ENCODE peak calls at places on chromosome 1, in ten cellular contexts. D, N, C, Z, O, X, R, A, Y and J are unnamed samples.

GRCh38 chr1:229383961-229384360 is 41.1 kb upstream of the CCSAP start:
- DNase-seq in D (no peak), N (no peak), C (no peak), Z (no peak), O (no peak), X (no peak), R (no peak), A (no peak), Y (no peak), J (no peak)

GRCh38 chr1:38708701-38709258 is 150.8 kb downstream of the RRAGC start:
- DNase-seq in D (no peak), N (no peak), C (no peak), Z (no peak), O (no peak), X (no peak), R (no peak), A (no peak), Y (no peak), J (no peak)

GRCh38 chr1:162676087-162676486 is 43.8 kb downstream of the DDR2 start:
- DNase-seq in D (no peak), N (peak; percentile 85), C (peak; percentile 70), Z (no peak), O (no peak), X (no peak), R (peak; percentile 47), A (no peak), Y (no peak), J (no peak)

GRCh38 chr1:234401658-234402057 is 28.4 kb downstream of the COA6 start:
- DNase-seq in D (no peak), N (no peak), C (no peak), Z (no peak), O (no peak), X (no peak), R (no peak), A (no peak), Y (no peak), J (no peak)

GRCh38 chr1:44019398-44020044 is 11.7 kb downstream of the SLC6A9 start:
- DNase-seq in D (no peak), N (no peak), C (no peak), Z (no peak), O (no peak), X (no peak), R (no peak), A (no peak), Y (no peak), J (no peak)

GRCh38 chr1:1434131-1434811 is 1.2 kb upstream of the VWA1 start:
- DNase-seq in D (no peak), N (peak; percentile 39), C (no peak), Z (peak; percentile 56), O (peak; percentile 78), X (peak; percentile 74), R (peak; percentile 67), A (peak; percentile 80), Y (no peak), J (peak; percentile 64)

GRCh38 chr1:239276051-239276450 is 110.3 kb upstream of the CHRM3 start:
- DNase-seq in D (no peak), N (no peak), C (no peak), Z (no peak), O (no peak), X (no peak), R (no peak), A (no peak), Y (no peak), J (no peak)

GRCh38 chr1:246613131-246613758 is 47.0 kb downstream of the CNST start:
- DNase-seq in D (no peak), N (no peak), C (no peak), Z (no peak), O (no peak), X (no peak), R (no peak), A (no peak), Y (no peak), J (no peak)

GRCh38 chr1:226548281-226549093 is at the start of gene STUM:
- DNase-seq in D (no peak), N (peak; percentile 51), C (peak; percentile 9), Z (peak; percentile 33), O (peak; percentile 22), X (no peak), R (no peak), A (peak; percentile 42), Y (no peak), J (no peak)

GRCh38 chr1:226550671-226551041 is 2.1 kb downstream of the STUM start:
- DNase-seq in D (no peak), N (no peak), C (no peak), Z (no peak), O (no peak), X (no peak), R (no peak), A (no peak), Y (no peak), J (no peak)

GRCh38 chr1:226551299-226551698 is 2.7 kb downstream of the STUM start:
- DNase-seq in D (no peak), N (peak; percentile 33), C (no peak), Z (peak; percentile 28), O (no peak), X (no peak), R (no peak), A (no peak), Y (no peak), J (no peak)

GRCh38 chr1:226549094-226549936 is 751 bp downstream of the STUM start:
- DNase-seq in D (peak; percentile 40), N (no peak), C (no peak), Z (no peak), O (no peak), X (no peak), R (no peak), A (no peak), Y (no peak), J (no peak)

DNA sequence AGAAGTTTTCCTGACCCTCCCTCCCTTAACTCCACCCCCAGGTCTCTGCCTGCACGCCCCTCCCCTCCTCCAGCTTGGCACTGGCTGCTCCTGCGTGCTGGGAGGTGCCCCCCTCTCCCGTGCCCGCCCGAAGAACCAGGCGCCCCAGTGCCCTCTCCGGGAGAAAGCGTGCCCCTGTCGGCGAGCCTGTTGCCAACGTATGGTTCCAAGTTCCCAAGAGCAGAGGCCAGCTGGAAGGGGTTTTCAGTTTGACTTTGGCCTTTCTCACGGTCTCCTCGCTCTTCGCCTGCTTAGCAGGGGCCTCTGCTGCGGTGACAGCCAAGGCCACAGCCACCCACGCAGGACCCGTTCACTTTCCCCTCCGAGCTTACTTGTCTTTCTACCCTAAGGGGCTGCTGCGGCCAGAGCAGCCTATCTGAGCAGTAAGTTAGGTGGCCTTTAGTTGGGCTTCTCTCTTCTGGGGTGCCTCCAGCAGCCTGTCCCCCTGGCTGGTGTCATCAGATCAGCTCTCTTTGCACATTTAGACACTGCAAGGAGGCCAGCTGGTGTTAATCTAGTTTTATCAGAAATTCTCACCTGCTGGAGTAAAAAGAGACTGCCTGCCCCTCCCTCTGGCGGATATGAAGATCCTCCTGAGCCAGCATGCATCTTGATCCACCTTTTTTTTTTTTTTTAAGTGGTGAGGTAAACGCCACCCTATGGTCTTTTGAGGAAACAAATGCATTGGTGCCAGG is 1.5 kb downstream of the STUM start:
- DNase-seq in D (peak; percentile 50), N (no peak), C (no peak), Z (peak; percentile 57), O (peak; percentile 53), X (no peak), R (peak; percentile 21), A (peak; percentile 68), Y (no peak), J (no peak)
- H3K4me3 ChIP-seq in D (peak overlapping the region; percentile 45), N (no peak overlapping the region), C (no peak overlapping the region), Z (no peak overlapping the region), O (peak overlapping the region; percentile 60), X (peak overlapping the region; percentile 48), R (no peak overlapping the region), A (peak overlapping the region; percentile 73), Y (peak overlapping the region; percentile 58), J (no peak overlapping the region)

GRCh38 chr1:223330462-223330861 is 33.5 kb downstream of the SUSD4 start:
- DNase-seq in D (no peak), N (no peak), C (no peak), Z (no peak), O (no peak), X (no peak), R (no peak), A (no peak), Y (no peak), J (no peak)

GRCh38 chr1:223332997-223333396 is 31.0 kb downstream of the SUSD4 start:
- DNase-seq in D (no peak), N (no peak), C (no peak), Z (no peak), O (no peak), X (no peak), R (no peak), A (no peak), Y (no peak), J (no peak)

GRCh38 chr1:223329664-223330420 is 34.1 kb downstream of the SUSD4 start:
- DNase-seq in D (no peak), N (no peak), C (no peak), Z (no peak), O (no peak), X (no peak), R (no peak), A (no peak), Y (no peak), J (no peak)

GRCh38 chr1:223331929-223332328 is 32.0 kb downstream of the SUSD4 start:
- DNase-seq in D (no peak), N (no peak), C (peak; percentile 72), Z (no peak), O (no peak), X (no peak), R (no peak), A (no peak), Y (no peak), J (no peak)

DNA sequence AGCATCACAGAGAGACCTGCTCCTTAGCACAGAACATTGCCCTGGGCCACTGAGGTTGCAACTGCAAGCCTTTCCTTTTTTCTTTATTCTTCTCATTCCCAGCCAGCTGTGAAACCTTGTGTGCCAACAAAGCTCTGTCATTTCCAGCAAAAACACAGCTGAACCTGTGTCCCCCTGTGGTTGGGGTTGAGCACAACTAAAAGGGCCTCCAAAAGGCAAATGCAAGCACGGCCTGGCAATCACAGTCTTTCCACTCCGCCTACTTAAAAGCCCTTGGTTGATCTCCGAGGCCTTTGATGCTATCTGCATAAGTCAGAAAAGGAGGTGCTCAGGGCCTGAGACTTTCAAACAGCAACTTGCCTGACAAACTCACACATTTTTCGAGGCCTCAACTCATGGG is 32.7 kb downstream of the SUSD4 start:
- DNase-seq in D (no peak), N (no peak), C (no peak), Z (no peak), O (no peak), X (no peak), R (no peak), A (no peak), Y (no peak), J (no peak)
- TF ChIP-seq POLR2A in D (no peak), N (no peak), C (no peak), Z (no peak), O (no peak), X (no peak), R (no peak), A (no peak), Y (no peak), J (no peak)

GRCh38 chr1:28359592-28360239 is 9.8 kb upstream of the PHACTR4 start:
- DNase-seq in D (peak; percentile 48), N (peak; percentile 84), C (peak; percentile 64), Z (peak; percentile 85), O (peak; percentile 64), X (peak; percentile 86), R (peak; percentile 76), A (peak; percentile 86), Y (peak; percentile 78), J (peak; percentile 65)
- H3K4me3 ChIP-seq in D (no peak overlapping the region), N (no peak overlapping the region), C (no peak overlapping the region), Z (no peak overlapping the region), O (no peak overlapping the region), X (no peak overlapping the region), R (no peak overlapping the region), A (no peak overlapping the region), Y (no peak overlapping the region), J (no peak overlapping the region)

GRCh38 chr1:26771643-26772321 is 16.0 kb upstream of the PIGV start:
- DNase-seq in D (peak; percentile 69), N (peak; percentile 67), C (peak; percentile 99), Z (no peak), O (no peak), X (no peak), R (no peak), A (no peak), Y (no peak), J (no peak)
- TF ChIP-seq POLR2A in D (no peak), N (no peak), C (peak; percentile 60), Z (no peak), O (no peak), X (no peak), R (no peak), A (no peak), Y (no peak), J (no peak)